ENCODE peak calls at places on chromosomes 2 and 18, in nine cellular contexts. T, P, X, U, F, O, H, R and K are unnamed samples.

GRCh38 chr2:120741514-120742448 is 6.1 kb downstream of the GLI2 start:
- DNase-seq in T (no peak), P (no peak), X (no peak), U (peak; percentile 70), F (no peak), O (no peak), H (peak; percentile 46), R (peak; percentile 11), K (no peak)

GRCh38 chr2:157866202-157866601 is 9.9 kb downstream of the ACVR1 start:
- DNase-seq in T (no peak), P (no peak), X (no peak), U (no peak), F (peak; percentile 52), O (no peak), H (no peak), R (no peak), K (no peak)

GRCh38 chr2:5803547-5803946 is 111.4 kb downstream of the SOX11 start:
- DNase-seq in T (peak; percentile 89), P (no peak), X (no peak), U (no peak), F (no peak), O (no peak), H (no peak), R (no peak), K (no peak)

GRCh38 chr2:110104025-110104771 is 11.4 kb downstream of the MALL start:
- DNase-seq in T (no peak), P (no peak), X (no peak), U (no peak), F (peak; percentile 88), O (no peak), H (no peak), R (no peak), K (no peak)

GRCh38 chr2:15325296-15325695 is 235.8 kb downstream of the NBAS start:
- DNase-seq in T (no peak), P (no peak), X (no peak), U (no peak), F (no peak), O (no peak), H (no peak), R (no peak), K (no peak)

GRCh38 chr2:96832751-96833507 is 10.9 kb downstream of the ANKRD23 start:
- DNase-seq in T (peak; percentile 64), P (peak; percentile 98), X (no peak), U (peak; percentile 75), F (peak; percentile 93), O (peak; percentile 95), H (peak; percentile 86), R (peak; percentile 96), K (peak; percentile 72)

GRCh38 chr18:76573325-76574025 is 78.4 kb upstream of the ZNF516 start:
- DNase-seq in T (peak; percentile 80), P (peak; percentile 75), X (no peak), U (no peak), F (no peak), O (no peak), H (no peak), R (no peak), K (no peak)

GRCh38 chr2:152367547-152368250 is 32.7 kb downstream of the FMNL2 start:
- DNase-seq in T (peak; percentile 50), P (no peak), X (no peak), U (no peak), F (no peak), O (no peak), H (no peak), R (no peak), K (no peak)

GRCh38 chr2:233387667-233388528 is 33.6 kb downstream of the DGKD start:
- DNase-seq in T (peak; percentile 96), P (peak; percentile 94), X (peak; percentile 75), U (peak; percentile 90), F (peak; percentile 97), O (peak; percentile 84), H (peak; percentile 88), R (peak; percentile 96), K (no peak)

GRCh38 chr2:240325654-240326031 is 109.8 kb upstream of the GPC1 start:
- DNase-seq in T (no peak), P (peak; percentile 61), X (no peak), U (peak; percentile 74), F (peak; percentile 96), O (peak; percentile 67), H (no peak), R (peak; percentile 71), K (no peak)

GRCh38 chr2:197246405-197246804 is 64.2 kb downstream of the ANKRD44 start:
- DNase-seq in T (no peak), P (no peak), X (no peak), U (no peak), F (no peak), O (no peak), H (no peak), R (no peak), K (no peak)

GRCh38 chr2:39851691-39852110 is 72.6 kb upstream of the THUMPD2 start:
- DNase-seq in T (peak; percentile 63), P (no peak), X (no peak), U (no peak), F (no peak), O (no peak), H (no peak), R (no peak), K (no peak)

GRCh38 chr2:55948176-55948921 is 24.8 kb upstream of the EFEMP1 start:
- DNase-seq in T (peak; percentile 57), P (no peak), X (no peak), U (no peak), F (no peak), O (no peak), H (no peak), R (no peak), K (no peak)

GRCh38 chr18:48766025-48766424 is 184.7 kb downstream of the SMAD7 start:
- DNase-seq in T (peak; percentile 73), P (no peak), X (no peak), U (no peak), F (no peak), O (no peak), H (no peak), R (no peak), K (no peak)

GRCh38 chr2:229660951-229661350 is 53.4 kb downstream of the DNER start:
- DNase-seq in T (no peak), P (no peak), X (no peak), U (no peak), F (no peak), O (no peak), H (no peak), R (no peak), K (no peak)

DNA sequence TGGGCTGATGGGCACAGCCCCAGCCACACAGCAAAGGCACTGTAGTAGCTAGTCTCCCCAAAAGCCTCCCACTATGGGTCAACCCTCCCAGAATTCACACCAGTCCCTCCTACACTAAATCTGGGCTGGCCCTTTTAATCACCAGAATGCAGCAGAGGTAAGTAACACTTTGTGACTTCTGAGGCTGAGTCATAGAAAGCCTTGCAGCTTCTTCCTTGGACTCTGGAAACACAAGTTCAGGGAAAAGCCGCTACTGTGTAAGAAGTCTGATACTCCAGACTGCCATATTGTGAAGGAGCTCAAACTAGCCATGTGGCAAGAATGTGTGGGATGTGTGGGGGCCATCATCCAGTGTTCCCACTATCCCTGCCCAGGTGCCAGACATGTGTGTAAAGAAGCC is 19.0 kb upstream of the SIX2 start:
- DNase-seq in T (no peak), P (no peak), X (no peak), U (no peak), F (no peak), O (no peak), H (no peak), R (no peak), K (no peak)
- TF ChIP-seq CTCF in T (no peak), P (no peak), X (no peak), U (no peak), F (no peak), O (no peak), H (no peak), R (no peak), K (no peak)

GRCh38 chr2:239223029-239223329 is 177.8 kb downstream of the HDAC4 start:
- DNase-seq in T (peak; percentile 78), P (no peak), X (no peak), U (no peak), F (no peak), O (no peak), H (peak; percentile 4), R (no peak), K (no peak)
- H3K4me1 ChIP-seq in T (peaks cover 53% of the 10 kb centered on the region), P (no peaks in the 10 kb centered on the region), X (peaks cover 65% of the 10 kb centered on the region), U (peaks cover 66% of the 10 kb centered on the region), F (peaks cover 48% of the 10 kb centered on the region), O (peaks cover 52% of the 10 kb centered on the region), H (peaks cover 84% of the 10 kb centered on the region), R (peaks cover 21% of the 10 kb centered on the region), K (no peaks in the 10 kb centered on the region)

GRCh38 chr2:27050281-27050995 is 1.0 kb upstream of the AGBL5 start:
- DNase-seq in T (peak; percentile 98), P (peak; percentile 88), X (peak; percentile 95), U (peak; percentile 95), F (peak; percentile 92), O (peak; percentile 95), H (peak; percentile 93), R (peak; percentile 90), K (peak; percentile 97)

GRCh38 chr2:27051902-27052645 is 606 bp downstream of the AGBL5 start:
- DNase-seq in T (no peak), P (peak; percentile 60), X (peak; percentile 43), U (no peak), F (peak; percentile 33), O (peak; percentile 49), H (peak; percentile 27), R (peak; percentile 45), K (no peak)

GRCh38 chr2:27049422-27050280 is 1.8 kb upstream of the AGBL5 start:
- DNase-seq in T (no peak), P (peak; percentile 62), X (peak; percentile 64), U (peak; percentile 47), F (no peak), O (no peak), H (no peak), R (no peak), K (no peak)

GRCh38 chr2:27053321-27053720 is 1.9 kb downstream of the AGBL5 start:
- DNase-seq in T (no peak), P (no peak), X (no peak), U (no peak), F (no peak), O (no peak), H (no peak), R (no peak), K (no peak)

GRCh38 chr2:27050996-27051901 is at the start of gene AGBL5:
- DNase-seq in T (peak; percentile 90), P (peak; percentile 96), X (peak; percentile 98), U (peak; percentile 98), F (peak; percentile 97), O (peak; percentile 93), H (peak; percentile 97), R (peak; percentile 96), K (peak; percentile 96)
- TF ChIP-seq POLR2A in T (peak; percentile 10), P (peak; percentile 52), X (peak; percentile 68), U (no peak), F (no peak), O (peak; percentile 53), H (no peak), R (peak; percentile 11), K (no peak)

DNA sequence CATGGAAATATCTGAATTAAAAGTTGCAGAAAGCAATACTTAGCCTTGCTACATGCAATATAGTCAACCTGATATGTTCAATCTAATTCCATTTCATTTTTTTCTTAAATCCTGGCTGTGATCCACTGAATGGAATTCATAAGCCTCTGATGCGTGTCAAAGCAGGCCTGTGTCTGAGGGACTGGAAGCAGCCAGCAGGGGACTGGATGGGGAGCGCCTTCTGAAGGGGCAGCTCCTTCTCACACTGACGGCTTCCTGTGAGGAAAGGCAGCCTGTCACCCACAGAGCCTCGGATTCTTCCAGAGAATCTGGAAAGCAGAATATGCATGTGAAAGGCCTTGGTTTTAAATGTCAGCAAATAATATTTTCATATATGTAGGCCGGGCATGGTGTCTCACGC is 73.5 kb downstream of the KCNF1 start:
- DNase-seq in T (no peak), P (peak; percentile 19), X (no peak), U (no peak), F (peak; percentile 45), O (no peak), H (no peak), R (no peak), K (no peak)
- TF ChIP-seq CTCF in T (no peak), P (no peak), X (no peak), U (no peak), F (peak; percentile 25), O (no peak), H (no peak), R (no peak), K (no peak)